ENCODE peak calls at places on chromosomes 4 and X, in four cellular contexts. G, O, R and Y are unnamed samples.

GRCh38 chr4:163707873-163708272 is 213.4 kb downstream of the TMA16 start:
- DNase-seq in G (no peak), O (no peak), R (no peak), Y (no peak)

GRCh38 chr4:13711233-13711775 is 83.8 kb upstream of the BOD1L1 start:
- DNase-seq in G (no peak), O (no peak), R (no peak), Y (no peak)

GRCh38 chr4:18318682-18319410 is 297.3 kb upstream of the LCORL start:
- DNase-seq in G (peak), O (no peak), R (no peak), Y (peak)

GRCh38 chr4:30537462-30537861 is 182.7 kb upstream of the PCDH7 start:
- DNase-seq in G (no peak), O (peak), R (no peak), Y (peak)

GRCh38 chr4:149754526-149754925 is 61.1 kb downstream of the IQCM start:
- DNase-seq in G (no peak), O (peak), R (no peak), Y (peak)

GRCh38 chr4:79255793-79256192 is 70.1 kb downstream of the NAA11 start:
- DNase-seq in G (no peak), O (no peak), R (no peak), Y (no peak)

GRCh38 chr4:126794363-126794762 is 838.4 kb upstream of the INTU start:
- DNase-seq in G (no peak), O (peak), R (no peak), Y (no peak)

GRCh38 chr4:929096-929765 is 2.9 kb downstream of the GAK start:
- DNase-seq in G (no peak), O (no peak), R (no peak), Y (no peak)

GRCh38 chr4:15755321-15755750 is 22.8 kb upstream of the CD38 start:
- DNase-seq in G (no peak), O (peak), R (no peak), Y (peak)

GRCh38 chr4:42488114-42488513 is 90.8 kb downstream of the SHISA3 start:
- DNase-seq in G (no peak), O (no peak), R (no peak), Y (no peak)

GRCh38 chr4:80186666-80187065 is 10.6 kb upstream of the PRDM8 start:
- DNase-seq in G (peak), O (no peak), R (no peak), Y (no peak)

GRCh38 chr4:75653845-75654503 is 19.2 kb downstream of the G3BP2 start:
- DNase-seq in G (no peak), O (peak), R (no peak), Y (peak)

GRCh38 chrX:110985470-110985869 is 110.5 kb upstream of the PAK3 start:
- DNase-seq in G (no peak), O (peak), R (no peak), Y (no peak)

GRCh38 chrX:48458711-48459110 is 11.3 kb downstream of the SLC38A5 start:
- DNase-seq in G (no peak), O (no peak), R (no peak), Y (no peak)

GRCh38 chrX:46247456-46247855 is 297.8 kb downstream of the ZNF674 start:
- DNase-seq in G (no peak), O (no peak), R (no peak), Y (no peak)

GRCh38 chr4:156725257-156725656 is 246.3 kb downstream of the PDGFC start:
- DNase-seq in G (no peak), O (no peak), R (no peak), Y (no peak)

GRCh38 chrX:54786972-54787371 is 11.1 kb downstream of the ITIH6 start:
- DNase-seq in G (no peak), O (peak), R (no peak), Y (no peak)

GRCh38 chr4:149690726-149691125 is 124.9 kb downstream of the IQCM start:
- DNase-seq in G (no peak), O (no peak), R (no peak), Y (no peak)

GRCh38 chrX:46200423-46200822 is 344.8 kb downstream of the ZNF674 start:
- DNase-seq in G (no peak), O (no peak), R (no peak), Y (no peak)

GRCh38 chr4:145176641-145177432 is 3.6 kb downstream of the OTUD4 start:
- DNase-seq in G (no peak), O (peak), R (no peak), Y (no peak)
- H3K4me3 ChIP-seq in G (no peak), O (peak), R (peak), Y (no peak)

GRCh38 chr4:110632506-110633357 is 9.9 kb upstream of the PITX2 start:
- DNase-seq in G (no peak), O (no peak), R (no peak), Y (no peak)
- H3K4me3 ChIP-seq in G (peak), O (peak), R (no peak), Y (no peak)

GRCh38 chr4:139732991-139733555 is 67.5 kb downstream of the MGST2 start:
- DNase-seq in G (no peak), O (no peak), R (no peak), Y (no peak)

GRCh38 chr4:139736257-139736626 is 70.6 kb downstream of the MGST2 start:
- DNase-seq in G (no peak), O (no peak), R (no peak), Y (no peak)

GRCh38 chr4:139735381-139736256 is 70.0 kb downstream of the MGST2 start:
- DNase-seq in G (no peak), O (no peak), R (peak), Y (peak)

GRCh38 chr4:139734875-139735380 is 69.3 kb downstream of the MGST2 start:
- DNase-seq in G (peak), O (peak), R (peak), Y (peak)

DNA sequence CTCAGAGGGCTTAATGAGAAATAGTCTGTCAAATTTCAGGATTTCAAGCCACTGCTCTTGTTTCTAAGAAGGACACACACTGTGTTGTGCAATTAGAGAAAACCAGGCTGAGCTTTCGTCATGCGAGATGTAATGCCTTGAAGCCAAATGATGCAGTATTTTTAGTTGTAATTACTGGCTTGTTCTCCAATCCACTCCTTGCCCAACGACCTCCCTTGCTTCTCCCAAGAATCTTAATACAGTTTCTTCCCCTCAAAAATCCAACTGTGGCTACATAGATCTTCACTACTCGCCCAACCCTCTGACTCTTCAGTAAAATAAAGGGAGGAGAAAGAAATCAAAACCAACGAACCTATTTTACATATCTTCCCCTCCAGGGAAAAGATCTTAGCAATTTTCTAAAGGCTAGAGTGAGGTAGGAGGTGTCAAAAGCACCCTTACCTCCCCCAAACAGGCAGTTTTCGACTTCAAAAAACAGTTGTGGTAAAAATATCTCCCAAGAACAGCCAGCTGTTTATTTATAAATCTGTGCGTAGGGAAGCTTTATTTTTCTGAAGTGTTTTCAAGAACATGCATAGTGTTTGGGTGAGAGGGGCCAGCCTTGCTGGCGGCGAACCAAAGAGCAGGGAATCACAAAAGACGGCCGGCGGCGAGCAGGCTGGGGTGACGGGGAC is 68.7 kb downstream of the MGST2 start:
- DNase-seq in G (peak), O (peak), R (no peak), Y (no peak)
- H3K4me3 ChIP-seq in G (peak), O (peak), R (no peak), Y (peak)

DNA sequence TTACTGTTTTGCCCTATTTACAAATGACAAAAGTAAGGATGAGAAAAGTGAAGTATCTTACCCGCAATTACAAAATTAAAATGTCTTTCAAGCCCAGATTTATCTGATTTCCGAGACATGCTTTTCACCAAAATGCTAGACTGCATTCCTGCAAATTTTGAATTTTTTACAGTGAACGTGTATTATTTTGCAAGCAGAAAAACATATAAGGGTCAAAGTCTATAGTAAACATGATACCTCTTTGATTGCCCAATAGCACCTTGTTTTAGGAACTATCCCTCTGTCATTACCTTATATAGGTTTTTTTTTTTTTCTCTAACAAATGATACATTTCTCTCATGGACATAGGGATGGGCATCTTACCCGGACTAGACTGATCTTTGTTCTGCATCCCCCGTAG is 134.2 kb upstream of the RAP2C start:
- DNase-seq in G (no peak), O (no peak), R (no peak), Y (no peak)
- H3K4me3 ChIP-seq in G (no peak), O (no peak), R (no peak), Y (no peak)

GRCh38 chr4:124206779-124207605 is 505.5 kb downstream of the ANKRD50 start:
- DNase-seq in G (no peak), O (no peak), R (no peak), Y (peak)
- H3K4me3 ChIP-seq in G (no peak), O (no peak), R (no peak), Y (no peak)

GRCh38 chr4:183185018-183185417 is 86.0 kb downstream of the WWC2 start:
- DNase-seq in G (no peak), O (no peak), R (no peak), Y (no peak)

GRCh38 chr4:183180621-183181020 is 81.6 kb downstream of the WWC2 start:
- DNase-seq in G (no peak), O (no peak), R (no peak), Y (no peak)

GRCh38 chr4:183181081-183181480 is 82.0 kb downstream of the WWC2 start:
- DNase-seq in G (no peak), O (no peak), R (no peak), Y (no peak)

GRCh38 chr4:183183906-183184535 is 85.0 kb downstream of the WWC2 start:
- DNase-seq in G (no peak), O (no peak), R (no peak), Y (no peak)

DNA sequence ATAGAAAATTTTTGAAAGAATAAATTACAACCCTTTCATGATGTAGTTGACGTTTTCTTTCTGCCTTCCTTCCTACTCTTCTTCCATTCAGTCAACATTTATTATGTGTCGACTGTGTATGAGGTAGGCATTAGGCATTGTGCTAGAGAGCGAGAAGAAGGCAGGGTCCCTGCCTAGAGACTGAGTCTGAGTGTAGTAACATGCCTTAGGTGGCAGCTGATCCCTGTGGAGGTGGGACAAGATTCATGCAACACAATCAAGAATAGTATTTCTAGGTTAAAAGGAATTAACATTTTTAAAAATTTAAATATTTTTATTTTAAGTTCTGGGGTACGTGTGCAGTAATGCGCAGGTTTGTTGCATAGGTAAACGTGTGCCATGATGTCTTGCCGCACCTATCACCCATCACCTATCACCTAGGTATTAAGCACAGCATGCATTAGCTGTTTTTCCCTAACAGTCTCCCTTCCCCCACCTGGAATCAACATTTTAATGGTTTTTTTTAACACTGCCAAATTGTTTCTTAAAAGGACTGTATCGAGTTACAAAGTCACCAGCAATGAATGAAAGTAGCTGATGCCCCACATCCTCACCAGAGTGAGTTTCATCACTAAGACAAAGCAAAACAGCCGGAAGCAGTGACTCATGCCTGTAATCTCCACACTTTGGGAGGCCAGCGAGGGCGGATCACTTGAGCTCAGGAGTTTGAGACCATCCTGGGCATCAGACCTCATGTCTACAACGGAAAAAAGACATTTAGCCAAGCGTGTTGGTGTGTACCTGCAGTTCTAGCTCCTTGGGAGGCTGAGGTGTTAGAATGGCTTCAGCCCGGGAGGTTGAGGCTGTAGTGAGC is 84.0 kb downstream of the WWC2 start:
- DNase-seq in G (no peak), O (peak), R (no peak), Y (peak)
- H3K4me3 ChIP-seq in G (no peak), O (no peak), R (no peak), Y (no peak)